ENCODE peak calls at places on chromosome 10, in ten cellular contexts. K, T, C, M, O, N, J, D, Y and Q are unnamed samples.

GRCh38 chr10:132886211-132887099 is 55.9 kb downstream of the CFAP46 start:
- DNase-seq in K (no peak), T (no peak), C (no peak), M (no peak), O (no peak), N (no peak), J (no peak), D (no peak), Y (no peak), Q (no peak)

GRCh38 chr10:84406592-84406991 is 78.2 kb downstream of the CCSER2 start:
- DNase-seq in K (no peak), T (no peak), C (no peak), M (no peak), O (no peak), N (no peak), J (no peak), D (no peak), Y (no peak), Q (no peak)

GRCh38 chr10:50343702-50344331 is 92.5 kb upstream of the ASAH2 start:
- DNase-seq in K (no peak), T (no peak), C (no peak), M (no peak), O (no peak), N (no peak), J (no peak), D (no peak), Y (no peak), Q (no peak)

GRCh38 chr10:73931767-73932624 is 21.1 kb downstream of the PLAU start:
- DNase-seq in K (no peak), T (no peak), C (peak), M (peak), O (no peak), N (peak), J (peak), D (peak), Y (no peak), Q (peak)

GRCh38 chr10:22252801-22253577 is 35.2 kb upstream of the EBLN1 start:
- DNase-seq in K (peak), T (peak), C (peak), M (peak), O (no peak), N (peak), J (peak), D (peak), Y (peak), Q (no peak)

GRCh38 chr10:61971016-61971350 is 69.5 kb downstream of the ARID5B start:
- DNase-seq in K (no peak), T (no peak), C (no peak), M (no peak), O (no peak), N (no peak), J (no peak), D (no peak), Y (no peak), Q (no peak)

GRCh38 chr10:70167246-70167645 is 3.1 kb downstream of the SAR1A start:
- DNase-seq in K (no peak), T (no peak), C (no peak), M (no peak), O (no peak), N (no peak), J (no peak), D (no peak), Y (no peak), Q (no peak)

GRCh38 chr10:74122060-74122459 is 28.6 kb downstream of the AP3M1 start:
- DNase-seq in K (no peak), T (no peak), C (no peak), M (no peak), O (no peak), N (no peak), J (no peak), D (no peak), Y (no peak), Q (no peak)

GRCh38 chr10:11885437-11886137 is 62.4 kb downstream of the PROSER2 start:
- DNase-seq in K (no peak), T (no peak), C (no peak), M (no peak), O (no peak), N (no peak), J (no peak), D (no peak), Y (no peak), Q (no peak)

GRCh38 chr10:113411456-113411855 is 141.4 kb upstream of the HABP2 start:
- DNase-seq in K (no peak), T (no peak), C (no peak), M (no peak), O (no peak), N (no peak), J (no peak), D (no peak), Y (no peak), Q (no peak)

GRCh38 chr10:99621454-99622246 is 1.4 kb upstream of the SLC25A28 start:
- DNase-seq in K (no peak), T (no peak), C (no peak), M (no peak), O (no peak), N (no peak), J (no peak), D (no peak), Y (no peak), Q (no peak)

GRCh38 chr10:14751576-14752330 is 22.9 kb downstream of the FAM107B start:
- DNase-seq in K (peak), T (peak), C (no peak), M (no peak), O (no peak), N (no peak), J (no peak), D (no peak), Y (peak), Q (peak)

GRCh38 chr10:70925377-70926214 is 37.2 kb upstream of the PCBD1 start:
- DNase-seq in K (peak), T (no peak), C (peak), M (peak), O (no peak), N (peak), J (peak), D (peak), Y (peak), Q (peak)

GRCh38 chr10:10222288-10222945 is 795.3 kb upstream of the CELF2 start:
- DNase-seq in K (no peak), T (no peak), C (no peak), M (no peak), O (no peak), N (no peak), J (no peak), D (no peak), Y (no peak), Q (no peak)

GRCh38 chr10:13686331-13686752 is 99.6 kb downstream of the PRPF18 start:
- DNase-seq in K (no peak), T (no peak), C (no peak), M (no peak), O (no peak), N (no peak), J (peak), D (no peak), Y (peak), Q (no peak)

GRCh38 chr10:110162749-110163148 is 44.7 kb upstream of the MXI1 start:
- DNase-seq in K (no peak), T (no peak), C (no peak), M (no peak), O (no peak), N (no peak), J (no peak), D (no peak), Y (no peak), Q (no peak)

GRCh38 chr10:22391605-22392004 is 46.3 kb downstream of the SPAG6 start:
- DNase-seq in K (no peak), T (no peak), C (no peak), M (no peak), O (no peak), N (no peak), J (no peak), D (no peak), Y (no peak), Q (no peak)

GRCh38 chr10:30098624-30099023 is 39.2 kb upstream of the JCAD start:
- DNase-seq in K (no peak), T (no peak), C (no peak), M (no peak), O (no peak), N (no peak), J (no peak), D (no peak), Y (no peak), Q (no peak)

GRCh38 chr10:94251098-94251497 is 111.6 kb downstream of the NOC3L start:
- DNase-seq in K (no peak), T (no peak), C (no peak), M (no peak), O (no peak), N (no peak), J (no peak), D (no peak), Y (no peak), Q (no peak)

GRCh38 chr10:1674501-1674900 is 62.8 kb downstream of the ADARB2 start:
- DNase-seq in K (no peak), T (no peak), C (no peak), M (no peak), O (no peak), N (no peak), J (no peak), D (no peak), Y (no peak), Q (no peak)

GRCh38 chr10:73506074-73506473 is 10.2 kb upstream of the PPP3CB start:
- DNase-seq in K (no peak), T (no peak), C (no peak), M (no peak), O (no peak), N (no peak), J (no peak), D (no peak), Y (no peak), Q (no peak)

GRCh38 chr10:11204355-11204879 is 186.7 kb downstream of the CELF2 start:
- DNase-seq in K (no peak), T (no peak), C (peak), M (no peak), O (no peak), N (no peak), J (no peak), D (no peak), Y (no peak), Q (no peak)

GRCh38 chr10:89963446-89964102 is 262.2 kb downstream of the KIF20B start:
- DNase-seq in K (no peak), T (no peak), C (no peak), M (no peak), O (no peak), N (no peak), J (no peak), D (no peak), Y (no peak), Q (no peak)

GRCh38 chr10:129840196-129840590 is 123.9 kb downstream of the EBF3 start:
- DNase-seq in K (no peak), T (no peak), C (no peak), M (no peak), O (no peak), N (no peak), J (no peak), D (no peak), Y (no peak), Q (no peak)

GRCh38 chr10:48456361-48456804 is 148.5 kb downstream of the ARHGAP22 start:
- DNase-seq in K (no peak), T (peak), C (no peak), M (no peak), O (no peak), N (no peak), J (no peak), D (no peak), Y (peak), Q (no peak)

GRCh38 chr10:10204415-10204814 is 813.3 kb upstream of the CELF2 start:
- DNase-seq in K (no peak), T (no peak), C (no peak), M (no peak), O (no peak), N (no peak), J (no peak), D (no peak), Y (no peak), Q (no peak)

GRCh38 chr10:77600640-77601039 is 37.0 kb downstream of the KCNMA1 start:
- DNase-seq in K (no peak), T (no peak), C (no peak), M (no peak), O (no peak), N (no peak), J (no peak), D (no peak), Y (no peak), Q (no peak)

GRCh38 chr10:70114902-70115301 is 17.7 kb downstream of the AIFM2 start:
- DNase-seq in K (no peak), T (no peak), C (no peak), M (no peak), O (no peak), N (no peak), J (no peak), D (no peak), Y (no peak), Q (no peak)

GRCh38 chr10:52762088-52762487 is 10.5 kb downstream of the MBL2 start:
- DNase-seq in K (no peak), T (no peak), C (no peak), M (no peak), O (no peak), N (no peak), J (no peak), D (no peak), Y (no peak), Q (no peak)

GRCh38 chr10:23871211-23871610 is 337.7 kb upstream of the KIAA1217 start:
- DNase-seq in K (no peak), T (no peak), C (no peak), M (no peak), O (no peak), N (no peak), J (no peak), D (no peak), Y (no peak), Q (no peak)

GRCh38 chr10:131898061-131898460 is 2.7 kb upstream of the PPP2R2D start:
- DNase-seq in K (no peak), T (no peak), C (no peak), M (no peak), O (no peak), N (no peak), J (no peak), D (no peak), Y (no peak), Q (no peak)

GRCh38 chr10:133274751-133275682 is 1.7 kb downstream of the ADAM8 start:
- DNase-seq in K (no peak), T (no peak), C (peak), M (peak), O (no peak), N (peak), J (no peak), D (peak), Y (no peak), Q (no peak)

GRCh38 chr10:18233775-18234174 is 93.6 kb downstream of the CACNB2 start:
- DNase-seq in K (no peak), T (no peak), C (no peak), M (no peak), O (no peak), N (no peak), J (peak), D (no peak), Y (peak), Q (peak)

GRCh38 chr10:129841071-129841470 is 123.0 kb downstream of the EBF3 start:
- DNase-seq in K (no peak), T (no peak), C (no peak), M (no peak), O (no peak), N (no peak), J (no peak), D (no peak), Y (no peak), Q (no peak)

GRCh38 chr10:58585425-58585824 is 72.8 kb downstream of the BICC1 start:
- DNase-seq in K (no peak), T (no peak), C (no peak), M (no peak), O (no peak), N (no peak), J (no peak), D (no peak), Y (no peak), Q (no peak)

GRCh38 chr10:24153537-24153936 is 55.4 kb upstream of the KIAA1217 start:
- DNase-seq in K (no peak), T (no peak), C (no peak), M (no peak), O (no peak), N (no peak), J (no peak), D (no peak), Y (no peak), Q (no peak)

GRCh38 chr10:33129181-33129928 is 171.3 kb upstream of the ITGB1 start:
- DNase-seq in K (no peak), T (no peak), C (no peak), M (no peak), O (no peak), N (no peak), J (no peak), D (no peak), Y (peak), Q (no peak)

GRCh38 chr10:107873007-107873406 is 708.5 kb upstream of the SORCS1 start:
- DNase-seq in K (no peak), T (no peak), C (no peak), M (no peak), O (no peak), N (no peak), J (no peak), D (no peak), Y (no peak), Q (no peak)

GRCh38 chr10:122265896-122266295 is 5.2 kb upstream of the BTBD16 start:
- DNase-seq in K (no peak), T (no peak), C (no peak), M (no peak), O (no peak), N (no peak), J (no peak), D (no peak), Y (no peak), Q (no peak)